ENCODE peak calls at places on chromosomes 1 and 21, in seven cellular contexts. H is stomach; V is stimulated activated CD8-positive, alpha-beta memory T cell treated with anti-CD3 and anti-CD28 coated beads, Interleukin-2, amount 100 ng/mL, for 1 hour; X is activated CD4-positive, alpha-beta T cell treated with anti-CD3 and anti-CD28 coated beads, Interleukin-2, amount 10 ng/mL, durations not matched to agents 7 days and 5 days; Q is astrocyte of the cerebellum; E is brain microvascular endothelial cell; U is anterior cingulate cortex. L is an unnamed sample.

GRCh38 chr1:40339420-40340323 is 22.6 kb upstream of the COL9A2 start:
- DNase-seq in H (no peak), V (no peak), X (no peak), Q (no peak), E (no peak), U (no peak), L (no peak)

GRCh38 chr1:60583696-60584095 is 498.7 kb upstream of the NFIA start:
- DNase-seq in H (no peak), V (no peak), X (no peak), Q (no peak), E (no peak), U (no peak), L (no peak)

GRCh38 chr21:17550671-17551308 is 37.9 kb downstream of the CXADR start:
- DNase-seq in H (no peak), V (no peak), X (no peak), Q (no peak), E (peak; percentile 20), U (no peak), L (no peak)

GRCh38 chr1:177983824-177984528 is 14.1 kb upstream of the SEC16B start:
- DNase-seq in H (no peak), V (no peak), X (no peak), Q (peak; percentile 88), E (peak; percentile 93), U (no peak), L (peak; percentile 69)

GRCh38 chr21:25709684-25710265 is 24.9 kb downstream of the ATP5PF start:
- DNase-seq in H (no peak), V (no peak), X (no peak), Q (no peak), E (no peak), U (no peak), L (no peak)

GRCh38 chr1:61261585-61261984 is 179.2 kb downstream of the NFIA start:
- DNase-seq in H (no peak), V (no peak), X (no peak), Q (no peak), E (no peak), U (no peak), L (no peak)

GRCh38 chr1:245961137-245961540 is 545.9 kb downstream of the SMYD3 start:
- DNase-seq in H (no peak), V (no peak), X (no peak), Q (no peak), E (no peak), U (no peak), L (no peak)

GRCh38 chr1:101238041-101238515 is 1.3 kb downstream of the S1PR1 start:
- DNase-seq in H (no peak), V (no peak), X (peak; percentile 63), Q (no peak), E (no peak), U (no peak), L (no peak)